ENCODE peak calls at places on chromosomes 3 and 15, in seven cellular contexts. J, L, R, V, N, O and F are unnamed samples.

GRCh38 chr3:160707187-160707789 is 30.3 kb downstream of the ARL14 start:
- DNase-seq in V (no peak), R (no peak), L (peak), O (peak), N (peak), J (peak), F (peak)

GRCh38 chr3:150299221-150299620 is 108.9 kb upstream of the TSC22D2 start:
- DNase-seq in V (no peak), L (peak), R (no peak), O (no peak), N (no peak), J (peak), F (no peak)

GRCh38 chr3:43296565-43296964 is 10.2 kb downstream of the SNRK start:
- DNase-seq in O (peak), L (peak), R (no peak), V (no peak), J (no peak), N (peak), F (peak)

GRCh38 chr3:45545476-45545875 is 49.1 kb upstream of the LIMD1 start:
- DNase-seq in J (no peak), R (no peak), L (peak), V (no peak), N (peak), O (peak), F (no peak)

GRCh38 chr3:145116769-145117168 is 1044.2 kb downstream of the PLOD2 start:
- DNase-seq in L (no peak), J (no peak), O (no peak), V (no peak), R (no peak), N (no peak), F (no peak)

GRCh38 chr15:68489426-68489825 is 57.5 kb upstream of the ITGA11 start:
- DNase-seq in V (no peak), R (no peak), O (no peak), L (no peak), J (no peak), N (no peak), F (no peak)

GRCh38 chr3:48543271-48543866 is 13.2 kb downstream of the PFKFB4 start:
- DNase-seq in V (no peak), N (no peak), J (no peak), R (peak), O (peak), L (no peak), F (no peak)

GRCh38 chr3:50652709-50653108 is 22.0 kb upstream of the DOCK3 start:
- DNase-seq in V (no peak), O (no peak), R (no peak), L (no peak), J (peak), N (peak), F (peak)

GRCh38 chr15:50135123-50135541 is 16.1 kb upstream of the ATP8B4 start:
- DNase-seq in J (no peak), N (no peak), R (no peak), L (peak), O (no peak), V (no peak), F (no peak)

GRCh38 chr3:171251842-171252241 is 208.4 kb downstream of the TNIK start:
- DNase-seq in L (no peak), V (no peak), R (no peak), N (no peak), O (no peak), J (no peak), F (peak)

GRCh38 chr15:29685156-29686078 is 136.9 kb downstream of the TJP1 start:
- DNase-seq in N (peak), J (no peak), V (no peak), R (no peak), O (no peak), L (peak), F (peak)

GRCh38 chr15:94395626-94396025 is 164.3 kb downstream of the MCTP2 start:
- DNase-seq in N (peak), O (no peak), R (no peak), V (no peak), L (peak), J (no peak), F (peak)

GRCh38 chr15:36177590-36178281 is 401.7 kb upstream of the CDIN1 start:
- DNase-seq in L (no peak), O (no peak), V (no peak), N (peak), J (no peak), R (no peak), F (peak)

GRCh38 chr15:90560229-90560771 is 30.6 kb downstream of the CRTC3 start:
- DNase-seq in V (peak), N (no peak), J (peak), L (peak), O (peak), R (no peak), F (no peak)

GRCh38 chr3:197302696-197303341 is 4.4 kb upstream of the DLG1 start:
- DNase-seq in N (peak), J (no peak), L (peak), O (no peak), V (no peak), R (no peak), F (peak)

DNA sequence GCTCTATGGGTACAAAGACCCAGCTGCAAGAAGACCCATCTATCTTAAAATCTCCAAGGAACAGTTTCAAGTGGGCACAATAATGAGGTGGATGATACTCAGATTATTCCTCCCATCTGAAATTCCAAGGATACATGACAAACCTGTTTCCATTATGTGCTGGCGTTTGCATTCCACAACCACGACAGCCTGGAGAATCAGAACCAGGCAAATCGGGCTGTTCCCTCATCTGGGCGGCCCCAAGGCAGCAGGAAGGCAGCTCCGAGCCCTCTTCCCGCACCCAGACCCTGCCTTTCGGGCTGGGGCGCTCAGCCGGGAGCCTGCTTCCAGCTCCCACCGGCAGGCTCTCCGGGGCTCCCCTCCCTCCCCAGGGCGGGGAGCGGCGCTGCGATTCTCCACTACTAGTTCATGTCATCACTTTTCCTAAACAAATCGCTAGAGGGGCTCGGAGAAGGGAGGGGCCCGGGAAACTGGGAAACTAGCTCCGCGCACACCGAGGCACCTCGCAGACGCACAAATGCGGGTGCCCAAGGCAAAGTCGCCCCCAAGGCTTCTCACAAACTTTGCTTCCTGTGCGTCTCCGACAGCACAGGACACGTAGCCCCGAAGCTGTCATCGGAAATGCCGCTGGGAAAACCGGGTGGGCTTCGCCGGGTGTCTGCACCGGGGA is at the start of gene MGLL:
- DNase-seq in V (no peak), L (peak), N (peak), J (peak), O (peak), R (peak), F (peak)
- TF ChIP-seq CTCF in V (no peak), L (no peak), N (no peak), J (no peak), O (no peak), R (no peak), F (no peak)

GRCh38 chr3:40451551-40451950 is 5.6 kb upstream of the RPL14 start:
- DNase-seq in O (no peak), L (no peak), J (no peak), V (no peak), R (no peak), N (peak), F (peak)

GRCh38 chr3:40452562-40452875 is 4.6 kb upstream of the RPL14 start:
- DNase-seq in L (no peak), N (no peak), J (no peak), R (no peak), O (no peak), V (no peak), F (no peak)

GRCh38 chr3:40453933-40454332 is 3.2 kb upstream of the RPL14 start:
- DNase-seq in O (no peak), R (no peak), N (no peak), V (no peak), L (no peak), J (no peak), F (no peak)

GRCh38 chr3:40452057-40452456 is 5.1 kb upstream of the RPL14 start:
- DNase-seq in L (no peak), V (no peak), J (no peak), N (no peak), O (no peak), R (no peak), F (no peak)

GRCh38 chr3:40452876-40453730 is 4.0 kb upstream of the RPL14 start:
- DNase-seq in J (peak), O (peak), R (peak), L (peak), V (peak), N (peak), F (peak)
- TF ChIP-seq CTCF in J (no peak), O (no peak), R (no peak), L (no peak), V (no peak), N (no peak), F (no peak)

GRCh38 chr3:192866804-192867203 is 50.9 kb downstream of the MB21D2 start:
- DNase-seq in O (no peak), R (no peak), V (no peak), N (no peak), L (no peak), J (no peak), F (no peak)
- TF ChIP-seq CTCF in O (no peak), R (no peak), V (no peak), N (no peak), L (no peak), J (no peak), F (no peak)

DNA sequence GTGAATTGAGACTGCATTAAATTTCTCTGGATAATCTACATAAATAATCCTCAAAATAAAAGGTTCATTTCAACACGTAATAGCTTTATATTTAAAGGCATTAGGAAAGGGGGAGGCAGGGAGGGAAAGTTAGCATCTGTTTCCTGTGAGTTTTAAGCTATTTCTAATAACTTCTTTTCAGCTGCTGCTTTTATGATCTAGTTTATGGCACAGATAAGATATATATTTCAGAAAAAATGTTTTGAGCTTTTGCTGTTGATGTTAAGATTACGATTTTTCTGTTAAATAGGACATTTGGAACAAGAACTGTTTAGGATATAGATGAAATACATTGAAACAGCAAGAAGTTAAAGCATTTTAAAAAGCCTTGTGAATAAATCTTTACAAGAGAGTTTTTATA is 30.1 kb downstream of the UBE2E1 start:
- DNase-seq in R (no peak), O (no peak), V (no peak), J (no peak), N (no peak), L (no peak), F (no peak)
- TF ChIP-seq CTCF in R (no peak), O (no peak), V (no peak), J (no peak), N (no peak), L (no peak), F (no peak)

DNA sequence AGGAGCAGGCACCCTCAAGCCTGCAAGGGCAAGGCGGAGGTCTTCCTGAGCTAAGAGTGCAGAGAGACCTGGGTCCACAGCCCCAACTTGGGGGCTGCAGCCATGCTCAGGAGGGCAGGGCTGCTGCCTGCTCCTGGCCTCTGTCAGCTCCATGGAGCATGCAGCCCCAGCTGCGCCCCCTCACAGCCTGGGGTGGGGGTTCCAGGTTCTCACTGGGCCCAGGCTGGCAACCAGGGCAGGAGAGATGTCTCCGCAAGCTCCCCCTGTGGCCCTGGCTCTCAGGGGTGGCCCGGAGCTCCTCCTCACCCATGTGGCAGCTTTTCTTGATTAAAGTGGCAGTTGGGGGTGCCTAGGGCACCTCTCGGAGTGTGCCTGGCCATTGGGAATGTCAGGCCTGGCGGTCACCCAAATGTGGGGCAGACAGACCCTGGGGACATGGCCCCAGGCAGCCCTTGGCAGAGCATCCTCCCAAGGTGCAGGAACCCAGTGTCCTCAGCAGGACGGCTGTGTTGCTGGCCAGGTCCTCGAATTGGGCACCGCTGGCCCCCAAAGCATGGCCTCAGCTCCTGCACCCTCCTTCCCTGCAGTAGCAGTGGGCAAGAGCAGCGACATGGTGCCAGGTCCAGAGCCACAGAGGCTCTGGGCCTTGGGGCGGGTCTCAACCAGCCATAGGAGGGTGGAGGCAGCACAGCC is 210.1 kb upstream of the MLF1 start:
- DNase-seq in N (no peak), O (no peak), V (no peak), L (no peak), J (no peak), R (no peak), F (no peak)
- TF ChIP-seq CTCF in N (no peak), O (no peak), V (no peak), L (no peak), J (no peak), R (no peak), F (no peak)

DNA sequence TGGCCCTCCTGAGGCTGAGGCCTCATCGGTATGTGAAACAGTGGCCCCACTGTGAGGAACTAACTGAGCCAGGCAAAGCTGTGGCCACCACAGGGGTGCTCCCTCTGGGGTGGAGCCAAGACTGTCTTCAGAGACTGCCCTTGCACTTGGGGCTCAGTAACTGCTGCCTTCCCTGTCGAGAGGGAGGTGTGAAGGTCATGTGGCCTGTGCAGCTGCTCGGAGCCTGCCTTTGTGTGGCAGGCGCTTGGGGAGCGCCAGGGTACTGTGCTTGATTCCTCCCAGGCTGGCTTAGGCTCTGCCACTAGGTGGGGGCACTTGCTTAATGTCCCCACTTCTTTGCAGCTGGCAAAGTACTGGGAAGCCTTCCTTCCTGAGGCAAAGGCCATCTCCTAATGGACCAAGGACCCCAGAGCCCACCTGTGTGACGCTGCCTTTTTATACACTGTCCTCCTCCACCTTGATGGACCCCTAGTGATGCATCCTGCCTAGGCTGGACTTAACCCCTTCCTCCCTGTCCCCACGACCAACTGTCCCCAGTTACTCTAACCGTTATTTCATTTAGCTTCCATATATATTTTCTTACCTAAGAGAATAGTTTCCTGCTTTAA is 14.2 kb upstream of the SNX22 start:
- DNase-seq in N (no peak), L (no peak), J (no peak), V (no peak), O (no peak), R (no peak), F (no peak)
- TF ChIP-seq CTCF in N (no peak), L (peak), J (no peak), V (no peak), O (no peak), R (no peak), F (no peak)

GRCh38 chr15:82999426-82999825 is 12.0 kb downstream of the C15orf40 start:
- DNase-seq in N (no peak), R (no peak), L (no peak), V (no peak), O (no peak), J (no peak), F (no peak)

GRCh38 chr15:82995938-82996337 is 9.9 kb downstream of the RAMAC start:
- DNase-seq in R (no peak), N (no peak), J (no peak), L (no peak), O (no peak), V (no peak), F (no peak)

GRCh38 chr15:82995076-82995475 is 9.1 kb downstream of the RAMAC start:
- DNase-seq in V (no peak), N (no peak), L (no peak), O (no peak), J (no peak), R (no peak), F (no peak)

DNA sequence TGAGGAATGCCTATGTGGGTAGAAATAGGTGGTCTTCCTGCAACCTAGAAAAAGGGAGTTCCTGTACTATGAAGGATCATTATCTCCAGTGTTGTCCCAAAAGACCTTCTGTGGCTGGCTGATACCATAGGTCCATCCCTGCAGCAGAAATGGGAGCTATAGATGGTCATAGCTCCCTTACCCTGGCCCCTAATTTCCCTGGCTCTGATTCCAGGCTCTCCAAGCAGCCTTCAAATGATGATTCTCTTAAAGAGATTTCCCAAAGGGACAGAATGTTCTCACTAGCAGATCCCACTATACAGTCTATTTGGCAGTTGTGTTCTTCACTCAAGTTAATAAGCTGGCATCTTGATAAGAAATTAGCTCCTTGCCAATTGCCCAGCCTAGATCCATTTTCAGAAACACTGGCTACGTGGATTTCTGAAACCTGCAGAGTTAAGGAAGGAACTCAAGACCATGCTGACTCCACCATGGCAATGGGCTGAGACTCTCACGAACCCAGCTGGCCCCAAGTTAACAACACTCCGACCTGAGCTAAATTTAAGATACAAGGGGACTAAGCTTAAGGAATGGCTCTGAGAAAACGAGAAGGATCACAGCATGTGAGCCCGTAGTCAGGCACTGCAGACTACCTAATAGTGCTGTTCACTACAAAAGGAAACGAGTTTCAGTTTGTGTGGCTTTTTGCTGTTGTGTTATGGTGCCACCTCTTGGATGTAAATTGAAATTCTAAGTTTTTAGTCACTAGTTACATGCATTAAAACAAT is 11.4 kb downstream of the C15orf40 start:
- DNase-seq in O (no peak), N (peak), L (peak), R (no peak), J (peak), V (no peak), F (peak)
- TF ChIP-seq CTCF in O (peak), N (peak), L (peak), R (no peak), J (peak), V (peak), F (peak)

GRCh38 chr3:181178991-181179390 is 189.5 kb upstream of the DNAJC19 start:
- DNase-seq in O (no peak), L (no peak), J (no peak), V (no peak), R (no peak), N (no peak), F (no peak)

GRCh38 chr3:181173227-181173626 is 183.7 kb upstream of the DNAJC19 start:
- DNase-seq in R (no peak), J (no peak), N (no peak), O (no peak), V (no peak), L (no peak), F (no peak)

GRCh38 chr3:181176610-181177009 is 187.1 kb upstream of the DNAJC19 start:
- DNase-seq in N (peak), R (peak), V (peak), L (peak), O (peak), J (peak), F (peak)
- TF ChIP-seq CTCF in N (peak), R (peak), V (peak), L (peak), O (peak), J (peak), F (peak)